ENCODE peak calls at places on chromosomes 1 and 21, in seven cellular contexts. One of them, this sample, is unnamed.

GRCh38 chr21:33362044-33362555 is 37.3 kb downstream of the IFNAR1 start:
- DNase-seq in activated CD4-positive, alpha-beta memory T cell treated with anti-CD3 and anti-CD28 coated beads for 36 hours: peak; percentile 77
- DNase-seq in heart left ventricle: no peak
- DNase-seq in memory B cell: peak; percentile 74
- DNase-seq in Right ventricle myocardium inferior: peak; percentile 61
- DNase-seq in HuH-7.5: no peak
- DNase-seq in GM23338: peak; percentile 92
- DNase-seq in this sample: peak; percentile 51

GRCh38 chr1:207309775-207310273 is 11.7 kb upstream of the CD55 start:
- DNase-seq in memory B cell: no peak
- DNase-seq in activated CD4-positive, alpha-beta memory T cell treated with anti-CD3 and anti-CD28 coated beads for 36 hours: no peak
- DNase-seq in heart left ventricle: no peak
- DNase-seq in Right ventricle myocardium inferior: no peak
- DNase-seq in GM23338: peak; percentile 35
- DNase-seq in HuH-7.5: no peak
- DNase-seq in this sample: no peak

GRCh38 chr1:220992705-220993052 is 113.4 kb downstream of the HLX start:
- DNase-seq in memory B cell: no peak
- DNase-seq in GM23338: no peak
- DNase-seq in activated CD4-positive, alpha-beta memory T cell treated with anti-CD3 and anti-CD28 coated beads for 36 hours: no peak
- DNase-seq in Right ventricle myocardium inferior: no peak
- DNase-seq in HuH-7.5: no peak
- DNase-seq in heart left ventricle: no peak
- DNase-seq in this sample: no peak

GRCh38 chr1:99603699-99604595 is 42.0 kb upstream of the PALMD start:
- DNase-seq in GM23338: no peak
- DNase-seq in HuH-7.5: no peak
- DNase-seq in memory B cell: no peak
- DNase-seq in heart left ventricle: no peak
- DNase-seq in Right ventricle myocardium inferior: no peak
- DNase-seq in activated CD4-positive, alpha-beta memory T cell treated with anti-CD3 and anti-CD28 coated beads for 36 hours: no peak
- DNase-seq in this sample: no peak

GRCh38 chr1:232648316-232648715 is 18.4 kb upstream of the SIPA1L2 start:
- DNase-seq in HuH-7.5: no peak
- DNase-seq in memory B cell: no peak
- DNase-seq in Right ventricle myocardium inferior: no peak
- DNase-seq in activated CD4-positive, alpha-beta memory T cell treated with anti-CD3 and anti-CD28 coated beads for 36 hours: no peak
- DNase-seq in heart left ventricle: no peak
- DNase-seq in GM23338: no peak
- DNase-seq in this sample: no peak

GRCh38 chr1:57858740-57859139 is 434.9 kb upstream of the DAB1 start:
- DNase-seq in heart left ventricle: no peak
- DNase-seq in GM23338: peak; percentile 16
- DNase-seq in memory B cell: no peak
- DNase-seq in HuH-7.5: no peak
- DNase-seq in activated CD4-positive, alpha-beta memory T cell treated with anti-CD3 and anti-CD28 coated beads for 36 hours: no peak
- DNase-seq in Right ventricle myocardium inferior: no peak
- DNase-seq in this sample: no peak

GRCh38 chr1:228905579-228905978 is 170.3 kb downstream of the RHOU start:
- DNase-seq in activated CD4-positive, alpha-beta memory T cell treated with anti-CD3 and anti-CD28 coated beads for 36 hours: no peak
- DNase-seq in HuH-7.5: no peak
- DNase-seq in Right ventricle myocardium inferior: no peak
- DNase-seq in heart left ventricle: no peak
- DNase-seq in memory B cell: no peak
- DNase-seq in GM23338: no peak
- DNase-seq in this sample: no peak

GRCh38 chr1:204462229-204462561 is 32.4 kb downstream of the PIK3C2B start:
- DNase-seq in HuH-7.5: no peak
- DNase-seq in GM23338: no peak
- DNase-seq in heart left ventricle: no peak
- DNase-seq in Right ventricle myocardium inferior: no peak
- DNase-seq in memory B cell: no peak
- DNase-seq in activated CD4-positive, alpha-beta memory T cell treated with anti-CD3 and anti-CD28 coated beads for 36 hours: no peak
- DNase-seq in this sample: no peak

GRCh38 chr1:183129921-183130675 is 56.0 kb upstream of the LAMC2 start:
- DNase-seq in heart left ventricle: no peak
- DNase-seq in activated CD4-positive, alpha-beta memory T cell treated with anti-CD3 and anti-CD28 coated beads for 36 hours: no peak
- DNase-seq in GM23338: no peak
- DNase-seq in HuH-7.5: no peak
- DNase-seq in memory B cell: no peak
- DNase-seq in Right ventricle myocardium inferior: no peak
- DNase-seq in this sample: no peak

GRCh38 chr1:95323117-95323516 is 89.1 kb downstream of the RWDD3 start:
- DNase-seq in activated CD4-positive, alpha-beta memory T cell treated with anti-CD3 and anti-CD28 coated beads for 36 hours: no peak
- DNase-seq in heart left ventricle: no peak
- DNase-seq in memory B cell: no peak
- DNase-seq in HuH-7.5: no peak
- DNase-seq in Right ventricle myocardium inferior: no peak
- DNase-seq in GM23338: no peak
- DNase-seq in this sample: no peak

GRCh38 chr1:231240883-231241735 is at the start of gene GNPAT:
- DNase-seq in heart left ventricle: peak; percentile 89
- DNase-seq in GM23338: peak; percentile 92
- DNase-seq in Right ventricle myocardium inferior: peak; percentile 96
- DNase-seq in activated CD4-positive, alpha-beta memory T cell treated with anti-CD3 and anti-CD28 coated beads for 36 hours: peak; percentile 93
- DNase-seq in memory B cell: peak; percentile 87
- DNase-seq in HuH-7.5: peak; percentile 83
- DNase-seq in this sample: peak; percentile 79

GRCh38 chr1:151530461-151530860 is 9.6 kb upstream of the TUFT1 start:
- DNase-seq in heart left ventricle: no peak
- DNase-seq in HuH-7.5: no peak
- DNase-seq in Right ventricle myocardium inferior: no peak
- DNase-seq in GM23338: no peak
- DNase-seq in activated CD4-positive, alpha-beta memory T cell treated with anti-CD3 and anti-CD28 coated beads for 36 hours: no peak
- DNase-seq in memory B cell: no peak
- DNase-seq in this sample: no peak

GRCh38 chr1:42439940-42440339 is 15.9 kb downstream of the ZMYND12 start:
- DNase-seq in HuH-7.5: no peak
- DNase-seq in heart left ventricle: no peak
- DNase-seq in activated CD4-positive, alpha-beta memory T cell treated with anti-CD3 and anti-CD28 coated beads for 36 hours: no peak
- DNase-seq in memory B cell: no peak
- DNase-seq in Right ventricle myocardium inferior: no peak
- DNase-seq in GM23338: no peak
- DNase-seq in this sample: no peak

GRCh38 chr1:161196521-161197451 is 2.1 kb downstream of the ADAMTS4 start:
- DNase-seq in HuH-7.5: no peak
- DNase-seq in Right ventricle myocardium inferior: peak; percentile 77
- DNase-seq in memory B cell: no peak
- DNase-seq in GM23338: peak; percentile 54
- DNase-seq in activated CD4-positive, alpha-beta memory T cell treated with anti-CD3 and anti-CD28 coated beads for 36 hours: no peak
- DNase-seq in heart left ventricle: peak; percentile 55
- DNase-seq in this sample: peak; percentile 92

GRCh38 chr1:247301176-247301540 is 30.5 kb downstream of the ZNF496 start:
- DNase-seq in Right ventricle myocardium inferior: no peak
- DNase-seq in GM23338: no peak
- DNase-seq in HuH-7.5: no peak
- DNase-seq in activated CD4-positive, alpha-beta memory T cell treated with anti-CD3 and anti-CD28 coated beads for 36 hours: no peak
- DNase-seq in heart left ventricle: no peak
- DNase-seq in memory B cell: no peak
- DNase-seq in this sample: no peak

GRCh38 chr1:112833806-112834205 is 118.7 kb upstream of the PPM1J start:
- DNase-seq in GM23338: no peak
- DNase-seq in Right ventricle myocardium inferior: no peak
- DNase-seq in activated CD4-positive, alpha-beta memory T cell treated with anti-CD3 and anti-CD28 coated beads for 36 hours: no peak
- DNase-seq in heart left ventricle: no peak
- DNase-seq in memory B cell: no peak
- DNase-seq in HuH-7.5: no peak
- DNase-seq in this sample: no peak